ENCODE peak calls at places on chromosomes 3 and 15, in four cellular contexts. M is smooth muscle cell of the brain vasculature; O is stimulated activated CD4-positive, alpha-beta T cell treated with anti-CD3 and anti-CD28 coated beads, Interleukin-1b, Interleukin-23, amount 100 ng/mL, for 24 hours; X is activated naive CD8-positive, alpha-beta T cell treated with anti-CD3 and anti-CD28 coated beads, Interleukin-2, amount 50 U/mL, for 24 hours. G is an unnamed sample.

GRCh38 chr15:20358066-20358780 is 183.4 kb downstream of the GOLGA6L6 start:
- DNase-seq in M (no peak), O (no peak), X (peak; percentile 4), G (no peak)

GRCh38 chr15:68352401-68353062 is 75.0 kb downstream of the FEM1B start:
- DNase-seq in X (peak; percentile 36), O (no peak), M (peak; percentile 78), G (no peak)

GRCh38 chr15:40421246-40422157 is 15.9 kb downstream of the IVD start:
- DNase-seq in X (peak; percentile 89), M (peak; percentile 18), O (peak; percentile 67), G (peak; percentile 67)

GRCh38 chr3:64321747-64322146 is 96.5 kb upstream of the PRICKLE2 start:
- DNase-seq in M (no peak), O (no peak), X (no peak), G (no peak)

GRCh38 chr15:42081463-42081830 is 12.9 kb downstream of the PLA2G4D start:
- DNase-seq in X (no peak), O (no peak), M (no peak), G (no peak)

GRCh38 chr15:47283231-47283630 is 434.1 kb upstream of the SEMA6D start:
- DNase-seq in O (no peak), M (no peak), X (no peak), G (no peak)

GRCh38 chr15:88974392-88974791 is 61.2 kb upstream of the MFGE8 start:
- DNase-seq in M (no peak), X (no peak), O (no peak), G (no peak)

GRCh38 chr3:197088370-197088769 is 58.8 kb upstream of the MELTF start:
- DNase-seq in X (no peak), M (no peak), O (no peak), G (no peak)

GRCh38 chr15:31080618-31081017 is 20.9 kb downstream of the TRPM1 start:
- DNase-seq in O (no peak), X (peak; percentile 41), M (no peak), G (no peak)

GRCh38 chr3:196650740-196651311 is 11.3 kb downstream of the NRROS start:
- DNase-seq in M (peak; percentile 81), X (no peak), O (no peak), G (no peak)

GRCh38 chr3:23495507-23495906 is 292.4 kb downstream of the UBE2E2 start:
- DNase-seq in O (no peak), M (no peak), X (no peak), G (no peak)

GRCh38 chr15:85414495-85414894 is 34.1 kb downstream of the AKAP13 start:
- DNase-seq in O (no peak), M (no peak), X (no peak), G (no peak)

GRCh38 chr3:129184396-129184656 is 630 bp upstream of the CNBP start:
- DNase-seq in M (no peak), O (peak; percentile 28), X (peak; percentile 51), G (no peak)

GRCh38 chr15:97652700-97653167 is 307.8 kb upstream of the ARRDC4 start:
- DNase-seq in M (no peak), O (no peak), X (no peak), G (no peak)

GRCh38 chr15:29822685-29823459 is 604 bp upstream of the TJP1 start:
- DNase-seq in M (peak; percentile 37), X (no peak), O (no peak), G (no peak)

GRCh38 chr3:31294430-31295149 is 238.1 kb upstream of the STT3B start:
- DNase-seq in O (no peak), M (no peak), X (no peak), G (no peak)

GRCh38 chr3:64684715-64685261 is 3.0 kb downstream of the ADAMTS9 start:
- DNase-seq in M (peak; percentile 0), O (no peak), X (no peak), G (no peak)

GRCh38 chr3:27939940-27940339 is 217.8 kb upstream of the EOMES start:
- DNase-seq in O (no peak), X (no peak), M (no peak), G (no peak)

GRCh38 chr3:121064121-121064520 is 156.1 kb downstream of the STXBP5L start:
- DNase-seq in O (no peak), M (no peak), X (no peak), G (no peak)

GRCh38 chr3:20904674-20905073 is 718.7 kb upstream of the SGO1 start:
- DNase-seq in M (no peak), X (no peak), O (no peak), G (no peak)

GRCh38 chr3:51710631-51711351 is 3.9 kb downstream of the GRM2 start:
- DNase-seq in O (no peak), M (no peak), X (no peak), G (no peak)

G was measured in activated T-helper 9 cell treated with anti-CD3 and anti-CD28 coated beads, Interleukin-2, amount 50 U/mL, for 16 hours.